ENCODE peak calls at places on chromosomes 7 and 10, in eight cellular contexts. One of them, this sample, is unnamed.

GRCh38 chr10:133377818-133378250 is 1.2 kb upstream of the PAOX start:
- ATAC-seq in GM12878: no peak
- ATAC-seq in GM23338: peak; percentile 9
- ATAC-seq in Panc1: peak; percentile 0
- ATAC-seq in HepG2: peak; percentile 39
- ATAC-seq in upper lobe of left lung: peak; percentile 3
- ATAC-seq in HCT116: no peak
- ATAC-seq in K562: no peak
- ATAC-seq in this sample: no peak

GRCh38 chr10:88623835-88624234 is 37.3 kb downstream of the LIPJ start:
- ATAC-seq in HepG2: no peak
- ATAC-seq in GM23338: no peak
- ATAC-seq in K562: no peak
- ATAC-seq in HCT116: no peak
- ATAC-seq in upper lobe of left lung: no peak
- ATAC-seq in Panc1: no peak
- ATAC-seq in GM12878: no peak
- ATAC-seq in this sample: no peak

GRCh38 chr10:99659868-99660366 is 608 bp downstream of the ENTPD7 start:
- ATAC-seq in upper lobe of left lung: no peak
- ATAC-seq in HCT116: no peak
- ATAC-seq in K562: no peak
- ATAC-seq in HepG2: peak; percentile 29
- ATAC-seq in Panc1: no peak
- ATAC-seq in GM12878: no peak
- ATAC-seq in GM23338: peak; percentile 24
- ATAC-seq in this sample: no peak

GRCh38 chr10:29691564-29692064 is 56.8 kb upstream of the SVIL start:
- ATAC-seq in Panc1: peak; percentile 77
- ATAC-seq in upper lobe of left lung: peak; percentile 84
- ATAC-seq in GM12878: peak; percentile 38
- ATAC-seq in K562: no peak
- ATAC-seq in HepG2: no peak
- ATAC-seq in HCT116: no peak
- ATAC-seq in GM23338: peak; percentile 10
- ATAC-seq in this sample: no peak

GRCh38 chr7:39910108-39910869 is 39.8 kb upstream of the CDK13 start:
- ATAC-seq in Panc1: no peak
- ATAC-seq in upper lobe of left lung: no peak
- ATAC-seq in GM12878: no peak
- ATAC-seq in HepG2: peak; percentile 78
- ATAC-seq in HCT116: no peak
- ATAC-seq in GM23338: no peak
- ATAC-seq in K562: no peak
- ATAC-seq in this sample: no peak

GRCh38 chr10:78764436-78764835 is 304.3 kb upstream of the ZMIZ1 start:
- ATAC-seq in HepG2: no peak
- ATAC-seq in upper lobe of left lung: no peak
- ATAC-seq in Panc1: no peak
- ATAC-seq in GM12878: no peak
- ATAC-seq in K562: no peak
- ATAC-seq in GM23338: no peak
- ATAC-seq in HCT116: no peak
- ATAC-seq in this sample: no peak

GRCh38 chr10:847868-848267 is 83.6 kb downstream of the LARP4B start:
- ATAC-seq in HCT116: peak; percentile 47
- ATAC-seq in K562: peak; percentile 83
- ATAC-seq in GM12878: no peak
- ATAC-seq in HepG2: peak; percentile 73
- ATAC-seq in GM23338: peak; percentile 94
- ATAC-seq in upper lobe of left lung: no peak
- ATAC-seq in Panc1: no peak
- ATAC-seq in this sample: no peak

GRCh38 chr7:99560834-99561734 is 2.6 kb downstream of the ZNF655 start:
- ATAC-seq in upper lobe of left lung: no peak
- ATAC-seq in K562: no peak
- ATAC-seq in HepG2: no peak
- ATAC-seq in Panc1: no peak
- ATAC-seq in GM12878: no peak
- ATAC-seq in GM23338: no peak
- ATAC-seq in HCT116: no peak
- ATAC-seq in this sample: no peak

GRCh38 chr7:141239661-141240060 is 165.8 kb downstream of the TMEM178B start:
- ATAC-seq in Panc1: no peak
- ATAC-seq in upper lobe of left lung: no peak
- ATAC-seq in K562: peak; percentile 50
- ATAC-seq in HepG2: peak; percentile 36
- ATAC-seq in GM12878: no peak
- ATAC-seq in HCT116: no peak
- ATAC-seq in GM23338: no peak
- ATAC-seq in this sample: no peak
- H3K4me1 ChIP-seq in Panc1: no peaks in the 10 kb centered on the region
- H3K4me1 ChIP-seq in upper lobe of left lung: no peaks in the 10 kb centered on the region
- H3K4me1 ChIP-seq in K562: no peaks in the 10 kb centered on the region
- H3K4me1 ChIP-seq in HepG2: no peaks in the 10 kb centered on the region
- H3K4me1 ChIP-seq in GM12878: no peaks in the 10 kb centered on the region
- H3K4me1 ChIP-seq in HCT116: no peaks in the 10 kb centered on the region
- H3K4me1 ChIP-seq in GM23338: peaks cover 26% of the 10 kb centered on the region
- H3K4me1 ChIP-seq in this sample: no peaks in the 10 kb centered on the region

GRCh38 chr10:13542533-13542932 is 13.7 kb upstream of the BEND7 start:
- ATAC-seq in HCT116: no peak
- ATAC-seq in GM12878: no peak
- ATAC-seq in upper lobe of left lung: no peak
- ATAC-seq in GM23338: no peak
- ATAC-seq in Panc1: no peak
- ATAC-seq in K562: no peak
- ATAC-seq in HepG2: no peak
- ATAC-seq in this sample: no peak

GRCh38 chr10:13535346-13535745 is 6.5 kb upstream of the BEND7 start:
- ATAC-seq in GM12878: no peak
- ATAC-seq in upper lobe of left lung: no peak
- ATAC-seq in HCT116: no peak
- ATAC-seq in K562: no peak
- ATAC-seq in HepG2: no peak
- ATAC-seq in GM23338: no peak
- ATAC-seq in Panc1: no peak
- ATAC-seq in this sample: no peak

GRCh38 chr10:13536674-13537366 is 8.0 kb upstream of the BEND7 start:
- ATAC-seq in GM23338: peak; percentile 99
- ATAC-seq in HepG2: peak; percentile 99
- ATAC-seq in Panc1: peak; percentile 97
- ATAC-seq in K562: peak; percentile 97
- ATAC-seq in upper lobe of left lung: peak; percentile 66
- ATAC-seq in HCT116: peak; percentile 100
- ATAC-seq in GM12878: peak; percentile 98
- ATAC-seq in this sample: no peak
- TF ChIP-seq CTCF in GM23338: peak; percentile 97
- TF ChIP-seq CTCF in HepG2: peak; percentile 96
- TF ChIP-seq CTCF in Panc1: peak; percentile 84
- TF ChIP-seq CTCF in K562: peak; percentile 84
- TF ChIP-seq CTCF in upper lobe of left lung: peak; percentile 46
- TF ChIP-seq CTCF in HCT116: peak; percentile 84
- TF ChIP-seq CTCF in GM12878: peak; percentile 79
- TF ChIP-seq CTCF in this sample: no peak

DNA sequence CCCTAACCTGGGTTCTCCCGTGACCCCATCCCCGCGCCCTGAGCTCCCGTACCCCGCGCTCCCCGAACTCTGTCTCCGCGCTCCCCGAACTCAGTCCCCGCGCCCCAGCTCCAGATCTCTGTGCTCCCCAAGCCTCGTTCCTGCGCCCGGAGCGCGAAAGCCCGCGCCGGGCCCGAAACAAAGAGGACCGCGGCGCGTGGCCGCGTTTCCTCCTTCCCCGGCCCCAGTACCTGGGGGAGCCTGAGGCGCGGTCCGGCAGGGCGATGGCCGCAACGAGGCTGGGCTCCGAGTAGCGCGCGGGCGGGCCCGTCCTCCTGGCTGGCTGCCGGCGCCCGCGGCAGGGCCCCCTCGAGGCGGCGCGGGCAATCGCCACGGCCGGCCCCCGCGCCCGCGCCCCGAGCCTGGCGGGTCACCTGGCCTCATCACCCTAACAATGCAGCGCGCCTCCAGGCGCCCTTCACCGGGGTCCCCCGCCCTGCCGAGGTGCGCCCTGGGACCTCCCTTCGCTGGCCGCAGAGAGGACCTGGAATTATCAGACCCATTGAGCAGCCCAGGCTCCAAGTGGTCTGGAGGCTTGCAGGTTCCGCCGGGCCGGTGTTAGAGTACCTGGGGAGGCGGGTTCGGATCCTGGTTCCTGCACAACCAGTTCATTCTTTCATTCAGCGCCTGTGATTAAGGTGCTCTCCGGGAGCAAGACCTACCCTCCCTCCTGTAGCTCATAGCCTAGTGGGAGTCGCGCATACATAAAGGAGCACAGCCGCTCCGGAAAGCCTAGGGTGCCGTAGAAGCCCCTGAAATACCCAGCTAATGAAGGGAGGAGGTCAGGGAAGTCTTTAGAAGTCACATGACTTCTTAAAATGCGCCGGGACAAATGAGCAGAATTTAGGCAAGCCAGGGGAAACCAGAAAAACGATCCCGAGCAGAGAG is at the start of gene TNS3:
- ATAC-seq in GM23338: peak; percentile 72
- ATAC-seq in upper lobe of left lung: peak; percentile 75
- ATAC-seq in Panc1: peak; percentile 52
- ATAC-seq in HCT116: peak; percentile 83
- ATAC-seq in HepG2: peak; percentile 83
- ATAC-seq in GM12878: no peak
- ATAC-seq in K562: no peak
- ATAC-seq in this sample: peak; percentile 53
- TF ChIP-seq POLR2AphosphoS5 in GM23338: no peak
- TF ChIP-seq POLR2AphosphoS5 in upper lobe of left lung: no peak
- TF ChIP-seq POLR2AphosphoS5 in Panc1: peak; percentile 62
- TF ChIP-seq POLR2AphosphoS5 in HCT116: peak; percentile 47
- TF ChIP-seq POLR2AphosphoS5 in HepG2: peak; percentile 25
- TF ChIP-seq POLR2AphosphoS5 in GM12878: no peak
- TF ChIP-seq POLR2AphosphoS5 in K562: no peak
- TF ChIP-seq POLR2AphosphoS5 in this sample: no peak

DNA sequence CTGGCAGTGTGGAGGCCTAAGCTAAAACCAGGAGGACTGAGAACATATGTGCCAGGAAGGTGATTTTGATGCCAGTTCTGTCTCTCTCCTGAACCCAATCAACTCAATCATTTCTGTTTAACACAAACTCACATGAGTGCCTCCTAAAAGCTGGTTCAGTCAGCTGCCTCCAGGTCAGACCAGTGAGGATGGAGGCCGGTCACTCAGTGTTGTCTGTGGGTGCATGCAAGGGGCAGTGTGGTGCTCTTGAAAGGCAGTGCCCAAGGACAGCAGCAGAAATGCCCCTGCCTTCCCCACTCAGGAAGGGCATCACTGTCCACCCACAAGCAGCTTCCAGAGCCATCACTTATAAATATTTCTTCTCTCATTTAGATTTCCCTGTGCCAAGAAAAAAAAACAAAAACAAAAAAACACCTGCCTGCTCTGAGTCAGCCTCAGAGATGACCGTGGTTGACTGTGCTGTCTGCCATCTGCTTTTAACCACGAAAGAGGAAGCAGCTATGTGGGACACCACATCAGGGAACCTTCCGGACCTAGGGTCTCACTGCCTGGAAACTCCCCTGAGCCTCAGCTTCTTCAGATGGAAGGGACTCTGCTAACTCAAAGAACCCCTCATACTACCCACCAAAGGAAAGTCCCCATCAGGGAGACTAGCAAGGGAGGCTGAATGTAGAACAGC is 39.1 kb downstream of the VOPP1 start:
- ATAC-seq in GM23338: no peak
- ATAC-seq in HCT116: peak; percentile 42
- ATAC-seq in Panc1: peak; percentile 31
- ATAC-seq in K562: peak; percentile 44
- ATAC-seq in GM12878: peak; percentile 59
- ATAC-seq in HepG2: no peak
- ATAC-seq in upper lobe of left lung: peak; percentile 75
- ATAC-seq in this sample: no peak
- H3K4me1 ChIP-seq in GM23338: peaks cover 35% of the 10 kb centered on the region
- H3K4me1 ChIP-seq in HCT116: peaks cover 25% of the 10 kb centered on the region
- H3K4me1 ChIP-seq in Panc1: peaks cover 35% of the 10 kb centered on the region
- H3K4me1 ChIP-seq in K562: peaks cover 13% of the 10 kb centered on the region
- H3K4me1 ChIP-seq in GM12878: peaks cover 78% of the 10 kb centered on the region
- H3K4me1 ChIP-seq in HepG2: peaks cover 50% of the 10 kb centered on the region
- H3K4me1 ChIP-seq in upper lobe of left lung: peaks cover 48% of the 10 kb centered on the region
- H3K4me1 ChIP-seq in this sample: peaks cover 25% of the 10 kb centered on the region

DNA sequence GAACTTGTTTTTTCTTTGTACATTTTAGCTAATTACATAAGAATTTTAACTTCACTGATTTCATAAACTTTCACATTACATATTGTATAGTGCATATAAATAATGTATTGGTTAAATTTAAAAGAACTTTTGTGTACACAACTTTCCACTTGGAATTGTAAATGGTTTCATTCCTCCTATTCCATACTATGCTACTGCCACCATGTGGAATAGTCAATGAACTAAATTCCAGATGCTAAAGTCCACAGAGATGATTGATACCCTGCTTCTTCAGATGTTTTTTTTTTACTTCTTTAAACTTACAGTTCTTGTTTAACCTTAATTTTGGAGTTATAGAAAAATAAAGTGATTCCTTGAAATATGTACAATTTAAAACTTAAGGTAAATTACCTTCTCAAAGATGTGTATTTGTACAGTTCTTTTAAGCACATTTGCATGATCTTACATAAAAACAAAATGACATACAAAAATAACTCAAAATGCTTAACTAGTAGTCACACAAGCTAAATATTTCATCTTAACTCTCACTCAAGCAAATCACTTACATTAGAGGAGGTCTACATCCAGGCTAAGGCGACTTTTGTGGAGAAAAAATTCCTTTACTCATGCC is 247.6 kb upstream of the HGF start:
- ATAC-seq in HepG2: peak; percentile 57
- ATAC-seq in K562: no peak
- ATAC-seq in HCT116: peak; percentile 58
- ATAC-seq in GM12878: peak; percentile 28
- ATAC-seq in Panc1: peak; percentile 62
- ATAC-seq in GM23338: no peak
- ATAC-seq in upper lobe of left lung: no peak
- ATAC-seq in this sample: no peak
- TF ChIP-seq CTCF in HepG2: peak; percentile 51
- TF ChIP-seq CTCF in K562: no peak
- TF ChIP-seq CTCF in HCT116: peak; percentile 39
- TF ChIP-seq CTCF in GM12878: peak; percentile 52
- TF ChIP-seq CTCF in Panc1: peak; percentile 61
- TF ChIP-seq CTCF in GM23338: peak; percentile 59
- TF ChIP-seq CTCF in upper lobe of left lung: peak; percentile 28
- TF ChIP-seq CTCF in this sample: peak; percentile 11

This sample was measured in gastroesophageal sphincter.